ENCODE peak calls at places on chromosomes 12 and 14, in eight cellular contexts. T, U, S, Q, R, C, A and N are unnamed samples.

GRCh38 chr12:46494424-46494823 is 121.9 kb upstream of the SLC38A2 start:
- DNase-seq in T (no peak), U (no peak), S (no peak), Q (no peak), R (no peak), C (no peak), A (no peak), N (peak)

GRCh38 chr12:20374775-20375174 is 6.4 kb downstream of the PDE3A start:
- DNase-seq in T (no peak), U (no peak), S (no peak), Q (no peak), R (no peak), C (no peak), A (no peak), N (no peak)

GRCh38 chr14:41419709-41420108 is 187.0 kb upstream of the LRFN5 start:
- DNase-seq in T (no peak), U (no peak), S (no peak), Q (no peak), R (no peak), C (no peak), A (no peak), N (no peak)

GRCh38 chr12:6551496-6552139 is 4.2 kb downstream of the IFFO1 start:
- DNase-seq in T (no peak), U (no peak), S (no peak), Q (peak), R (no peak), C (no peak), A (no peak), N (peak)

GRCh38 chr12:120199025-120199424 is 1.9 kb downstream of the RPLP0 start:
- DNase-seq in T (no peak), U (no peak), S (no peak), Q (no peak), R (no peak), C (no peak), A (no peak), N (no peak)

GRCh38 chr14:103318750-103319419 is 15.2 kb upstream of the EIF5 start:
- DNase-seq in T (no peak), U (no peak), S (no peak), Q (no peak), R (no peak), C (no peak), A (no peak), N (no peak)

GRCh38 chr14:69395929-69396328 is 2.2 kb downstream of the ERH start:
- DNase-seq in T (no peak), U (no peak), S (no peak), Q (no peak), R (no peak), C (no peak), A (no peak), N (no peak)

GRCh38 chr12:56716458-56716857 is 8.6 kb downstream of the NACA start:
- DNase-seq in T (no peak), U (no peak), S (no peak), Q (no peak), R (no peak), C (peak), A (no peak), N (no peak)

GRCh38 chr12:80173465-80173864 is 74.1 kb downstream of the OTOGL start:
- DNase-seq in T (no peak), U (no peak), S (no peak), Q (no peak), R (no peak), C (no peak), A (no peak), N (no peak)

GRCh38 chr12:4763549-4763948 is 43.3 kb downstream of the GALNT8 start:
- DNase-seq in T (peak), U (peak), S (no peak), Q (no peak), R (no peak), C (no peak), A (peak), N (peak)

GRCh38 chr14:59768855-59769254 is 101.7 kb downstream of the RTN1 start:
- DNase-seq in T (no peak), U (no peak), S (no peak), Q (no peak), R (no peak), C (no peak), A (no peak), N (no peak)

GRCh38 chr12:89893972-89894706 is 185.5 kb upstream of the ATP2B1 start:
- DNase-seq in T (no peak), U (no peak), S (no peak), Q (no peak), R (no peak), C (no peak), A (no peak), N (peak)

GRCh38 chr14:64698899-64699298 is 5.3 kb upstream of the PLEKHG3 start:
- DNase-seq in T (peak), U (no peak), S (peak), Q (no peak), R (no peak), C (peak), A (no peak), N (no peak)

GRCh38 chr14:75046899-75047298 is 4.4 kb downstream of the MLH3 start:
- DNase-seq in T (peak), U (no peak), S (no peak), Q (no peak), R (no peak), C (no peak), A (no peak), N (peak)

GRCh38 chr14:26255213-26255612 is 342.6 kb downstream of the NOVA1 start:
- DNase-seq in T (no peak), U (no peak), S (no peak), Q (no peak), R (no peak), C (no peak), A (no peak), N (peak)

GRCh38 chr12:47882796-47883546 is 21.8 kb downstream of the VDR start:
- DNase-seq in T (peak), U (no peak), S (no peak), Q (no peak), R (peak), C (no peak), A (no peak), N (no peak)

GRCh38 chr12:52285851-52286530 is 5.3 kb downstream of the KRT81 start:
- DNase-seq in T (no peak), U (no peak), S (no peak), Q (peak), R (no peak), C (no peak), A (no peak), N (no peak)

GRCh38 chr12:8681129-8681902 is 16.5 kb upstream of the RIMKLB start:
- DNase-seq in T (no peak), U (no peak), S (peak), Q (no peak), R (no peak), C (no peak), A (no peak), N (no peak)

GRCh38 chr12:123614531-123614930 is 12.6 kb downstream of the DDX55 start:
- DNase-seq in T (no peak), U (no peak), S (no peak), Q (no peak), R (no peak), C (no peak), A (no peak), N (peak)